ENCODE peak calls at places on chromosomes 13 and 19, in nine cellular contexts. G is activated T-cell treated with anti-CD3 and anti-CD28 coated beads, Interleukin-2, amount 50 U/mL, for 72 hours; L is activated CD4-positive, alpha-beta T cell treated with anti-CD3 and anti-CD28 coated beads, Interleukin-2, amount 50 U/mL, for 1 hour; O is fibroblast of mammary gland; T is T-helper 1 cell; I is mesothelial cell of epicardium; W is stimulated activated naive B cell treated with anti-CD40 and anti-IgM and Interleukin-4, amounts not matched to agents 10 μg/mL and 1 μg/mL and 100 μg/mL, for 72 hours; Y is neuronal stem cell; C is GM10248. P is an unnamed sample.

GRCh38 chr19:3916033-3916432 is 16.8 kb upstream of the NMRK2 start:
- DNase-seq in G (no peak), L (no peak), O (no peak), T (no peak), I (no peak), W (no peak), Y (no peak), C (no peak), P (no peak)

GRCh38 chr19:29323046-29323971 is 110.4 kb upstream of the UQCRFS1 start:
- DNase-seq in G (no peak), L (no peak), O (no peak), T (no peak), I (no peak), W (no peak), Y (no peak), C (no peak), P (no peak)

GRCh38 chr13:97727991-97728390 is 225.5 kb upstream of the IPO5 start:
- DNase-seq in G (no peak), L (no peak), O (no peak), T (no peak), I (no peak), W (no peak), Y (no peak), C (no peak), P (no peak)

GRCh38 chr13:48853381-48854102 is 122.2 kb upstream of the FNDC3A start:
- DNase-seq in G (peak), L (no peak), O (peak), T (no peak), I (no peak), W (no peak), Y (no peak), C (no peak), P (no peak)

GRCh38 chr19:2136796-2137195 is 14.6 kb downstream of the AP3D1 start:
- DNase-seq in G (no peak), L (no peak), O (no peak), T (no peak), I (peak), W (no peak), Y (no peak), C (no peak), P (no peak)

GRCh38 chr19:35362261-35363000 is 4.2 kb downstream of the FFAR3 start:
- DNase-seq in G (no peak), L (no peak), O (no peak), T (no peak), I (no peak), W (no peak), Y (no peak), C (no peak), P (no peak)

GRCh38 chr13:19634129-19634740 is 776 bp downstream of the MPHOSPH8 start:
- DNase-seq in G (no peak), L (no peak), O (peak), T (no peak), I (no peak), W (no peak), Y (no peak), C (no peak), P (no peak)

GRCh38 chr13:112170823-112171569 is 104.0 kb downstream of the SOX1 start:
- DNase-seq in G (no peak), L (no peak), O (no peak), T (no peak), I (no peak), W (no peak), Y (no peak), C (no peak), P (no peak)

GRCh38 chr19:19371056-19371455 is 34.4 kb upstream of the GATAD2A start:
- DNase-seq in G (no peak), L (no peak), O (no peak), T (no peak), I (no peak), W (no peak), Y (no peak), C (no peak), P (no peak)